ENCODE peak calls at places on chromosomes 12 and 14, in ten cellular contexts. B, G, S, V, Y, Q, L, H, U and W are unnamed samples.

GRCh38 chr12:45789025-45789424 is 59.5 kb downstream of the ARID2 start:
- DNase-seq in B (peak), G (no peak), S (no peak), V (no peak), Y (no peak), Q (no peak), L (no peak), H (no peak), U (no peak), W (no peak)

GRCh38 chr14:37571391-37571790 is 23.7 kb downstream of the FOXA1 start:
- DNase-seq in B (no peak), G (no peak), S (no peak), V (no peak), Y (no peak), Q (no peak), L (no peak), H (no peak), U (no peak), W (no peak)

GRCh38 chr14:73283592-73284379 is 46.5 kb downstream of the PAPLN start:
- DNase-seq in B (no peak), G (no peak), S (no peak), V (no peak), Y (no peak), Q (no peak), L (no peak), H (no peak), U (no peak), W (no peak)

GRCh38 chr12:95608252-95609033 is 57.2 kb upstream of the USP44 start:
- DNase-seq in B (peak), G (peak), S (peak), V (peak), Y (peak), Q (no peak), L (peak), H (no peak), U (no peak), W (no peak)

GRCh38 chr14:48943913-48944312 is 642.3 kb downstream of the RPS29 start:
- DNase-seq in B (no peak), G (no peak), S (no peak), V (no peak), Y (no peak), Q (no peak), L (no peak), H (no peak), U (no peak), W (no peak)

GRCh38 chr12:24997970-24998582 is 49.2 kb upstream of the BCAT1 start:
- DNase-seq in B (no peak), G (no peak), S (no peak), V (no peak), Y (no peak), Q (peak), L (no peak), H (no peak), U (peak), W (no peak)

GRCh38 chr12:6533653-6534157 is 612 bp upstream of the GAPDH start:
- DNase-seq in B (no peak), G (peak), S (peak), V (peak), Y (peak), Q (peak), L (peak), H (peak), U (no peak), W (peak)

GRCh38 chr12:104671407-104672095 is 214.8 kb downstream of the CHST11 start:
- DNase-seq in B (peak), G (peak), S (peak), V (peak), Y (peak), Q (peak), L (peak), H (peak), U (peak), W (no peak)

GRCh38 chr14:51319181-51319597 is 79.1 kb downstream of the TMX1 start:
- DNase-seq in B (no peak), G (no peak), S (no peak), V (no peak), Y (no peak), Q (no peak), L (no peak), H (no peak), U (no peak), W (no peak)

GRCh38 chr14:74965770-74966153 is 10.4 kb upstream of the PGF start:
- DNase-seq in B (no peak), G (no peak), S (no peak), V (no peak), Y (no peak), Q (no peak), L (no peak), H (no peak), U (no peak), W (no peak)

GRCh38 chr12:87930033-87930432 is 99.2 kb downstream of the C12orf50 start:
- DNase-seq in B (no peak), G (no peak), S (no peak), V (no peak), Y (no peak), Q (no peak), L (no peak), H (no peak), U (no peak), W (no peak)

GRCh38 chr14:61147369-61147897 is 133.7 kb downstream of the TMEM30B start:
- DNase-seq in B (no peak), G (no peak), S (no peak), V (no peak), Y (no peak), Q (no peak), L (no peak), H (no peak), U (no peak), W (no peak)

GRCh38 chr12:97875064-97875463 is 412.5 kb downstream of the RMST start:
- DNase-seq in B (no peak), G (no peak), S (no peak), V (no peak), Y (no peak), Q (no peak), L (no peak), H (no peak), U (no peak), W (no peak)

GRCh38 chr12:109589691-109590245 is 16.2 kb downstream of the MVK start:
- DNase-seq in B (no peak), G (no peak), S (no peak), V (no peak), Y (no peak), Q (no peak), L (no peak), H (no peak), U (no peak), W (no peak)

GRCh38 chr14:30214456-30215090 is 286.9 kb upstream of the PRKD1 start:
- DNase-seq in B (peak), G (no peak), S (peak), V (no peak), Y (no peak), Q (no peak), L (no peak), H (no peak), U (peak), W (no peak)

GRCh38 chr12:63889236-63889635 is 44.7 kb downstream of the SRGAP1 start:
- DNase-seq in B (no peak), G (no peak), S (no peak), V (no peak), Y (no peak), Q (no peak), L (no peak), H (no peak), U (no peak), W (no peak)

GRCh38 chr14:26597136-26598080 is at the start of gene NOVA1:
- DNase-seq in B (peak), G (peak), S (peak), V (peak), Y (peak), Q (peak), L (peak), H (peak), U (no peak), W (no peak)

GRCh38 chr14:104851896-104852663 is 13.0 kb upstream of the CEP170B start:
- DNase-seq in B (no peak), G (peak), S (no peak), V (peak), Y (no peak), Q (no peak), L (no peak), H (no peak), U (no peak), W (no peak)

GRCh38 chr12:38056701-38057689 is 259.6 kb upstream of the ALG10B start:
- DNase-seq in B (no peak), G (no peak), S (no peak), V (no peak), Y (no peak), Q (no peak), L (no peak), H (no peak), U (no peak), W (no peak)

GRCh38 chr12:19208456-19208855 is 78.9 kb downstream of the PLEKHA5 start:
- DNase-seq in B (no peak), G (no peak), S (no peak), V (no peak), Y (no peak), Q (no peak), L (no peak), H (no peak), U (no peak), W (no peak)

GRCh38 chr12:19209636-19210035 is 80.1 kb downstream of the PLEKHA5 start:
- DNase-seq in B (no peak), G (no peak), S (no peak), V (no peak), Y (no peak), Q (no peak), L (no peak), H (no peak), U (no peak), W (no peak)

GRCh38 chr12:19205120-19205519 is 75.6 kb downstream of the PLEKHA5 start:
- DNase-seq in B (no peak), G (no peak), S (no peak), V (no peak), Y (no peak), Q (no peak), L (no peak), H (no peak), U (no peak), W (no peak)

GRCh38 chr12:19203539-19204506 is 74.3 kb downstream of the PLEKHA5 start:
- DNase-seq in B (no peak), G (no peak), S (no peak), V (no peak), Y (no peak), Q (no peak), L (no peak), H (no peak), U (no peak), W (no peak)

DNA sequence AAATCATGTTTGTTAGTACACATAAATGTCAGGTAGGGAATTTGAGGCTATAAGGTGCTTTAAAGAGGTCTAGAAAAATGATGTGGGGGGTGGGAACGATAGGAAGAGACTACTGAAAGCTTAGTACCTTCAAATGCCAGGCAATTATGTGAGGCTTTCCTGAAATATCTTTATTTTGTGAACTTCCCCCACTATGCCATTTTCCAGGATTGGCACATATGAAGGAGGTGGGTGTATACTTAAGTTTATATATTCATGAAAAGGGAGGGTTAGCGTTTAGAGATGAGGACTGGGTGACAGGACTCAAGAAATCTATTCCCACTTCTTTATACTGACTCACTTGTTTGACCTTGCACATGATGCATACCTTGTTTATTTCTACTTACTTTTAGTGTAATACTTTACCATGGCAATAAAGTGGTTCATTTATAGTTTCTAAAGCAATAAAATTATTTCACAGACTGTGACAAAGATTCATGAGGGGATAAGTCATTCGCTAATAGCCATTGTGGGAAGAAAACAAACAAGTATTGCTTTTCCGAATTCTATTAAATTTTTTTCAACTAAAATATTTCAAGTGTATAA is 77.1 kb downstream of the PLEKHA5 start:
- DNase-seq in B (no peak), G (no peak), S (no peak), V (no peak), Y (no peak), Q (no peak), L (no peak), H (no peak), U (no peak), W (no peak)
- TF ChIP-seq POLR2A in B (no peak), G (no peak), S (no peak), V (no peak), Y (no peak), Q (no peak), L (no peak), H (no peak), U (no peak), W (no peak)

GRCh38 chr12:52022841-52023181 is 16.1 kb downstream of the TAMALIN start:
- DNase-seq in B (no peak), G (no peak), S (no peak), V (peak), Y (no peak), Q (no peak), L (no peak), H (no peak), U (no peak), W (no peak)

GRCh38 chr12:52020539-52021336 is 14.0 kb downstream of the TAMALIN start:
- DNase-seq in B (peak), G (no peak), S (peak), V (peak), Y (peak), Q (peak), L (no peak), H (no peak), U (no peak), W (no peak)

GRCh38 chr12:52025301-52026172 is 18.8 kb downstream of the TAMALIN start:
- DNase-seq in B (peak), G (peak), S (peak), V (peak), Y (peak), Q (peak), L (peak), H (peak), U (peak), W (no peak)

GRCh38 chr12:52023976-52024688 is 17.4 kb downstream of the TAMALIN start:
- DNase-seq in B (no peak), G (no peak), S (no peak), V (no peak), Y (no peak), Q (no peak), L (no peak), H (no peak), U (no peak), W (no peak)

DNA sequence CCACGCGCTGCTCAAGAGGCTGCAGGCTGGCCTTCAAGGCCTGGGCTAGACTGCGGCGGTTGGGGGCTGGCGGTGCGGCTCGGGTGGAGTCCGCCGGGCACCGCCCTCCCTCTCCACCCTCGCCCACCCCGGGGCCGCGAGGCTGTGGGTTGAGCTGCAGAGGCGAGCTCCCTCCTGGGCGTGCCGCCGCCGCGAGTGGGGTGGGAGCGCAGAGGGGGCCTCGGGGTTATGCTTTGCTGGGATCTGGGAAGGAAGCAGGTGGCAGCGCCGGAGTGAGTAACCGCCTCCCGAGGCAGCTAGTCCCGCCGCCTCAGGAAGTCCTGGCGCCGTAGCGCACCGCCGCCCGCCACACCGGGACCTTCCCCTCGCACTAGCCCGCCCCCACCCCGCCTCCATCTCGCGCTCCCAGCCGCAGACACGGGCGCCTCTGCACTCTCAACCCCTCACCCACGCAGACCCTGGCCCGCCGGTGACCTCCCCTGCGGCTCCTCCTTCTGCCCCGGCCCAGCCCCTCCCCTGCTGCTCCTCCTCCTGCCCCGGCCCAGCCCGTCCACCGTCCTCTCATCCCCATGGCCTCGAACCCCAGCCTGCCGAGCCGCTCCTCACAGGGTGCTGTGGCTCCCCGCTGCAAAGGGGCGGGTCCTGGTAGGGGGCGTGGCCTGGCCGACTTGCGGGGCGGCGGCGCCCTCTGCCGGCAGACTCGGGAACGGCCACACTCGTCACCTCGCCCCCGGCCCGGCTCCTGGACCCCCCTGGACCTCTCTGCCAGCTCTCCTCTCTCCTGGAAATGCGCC is 16.6 kb downstream of the TAMALIN start:
- DNase-seq in B (peak), G (peak), S (peak), V (peak), Y (peak), Q (peak), L (peak), H (peak), U (no peak), W (no peak)
- TF ChIP-seq POLR2A in B (no peak), G (no peak), S (peak), V (peak), Y (no peak), Q (no peak), L (peak), H (no peak), U (no peak), W (no peak)

GRCh38 chr12:113422929-113423669 is 919 bp downstream of the SDSL start:
- DNase-seq in B (no peak), G (no peak), S (no peak), V (no peak), Y (no peak), Q (no peak), L (no peak), H (no peak), U (no peak), W (no peak)

GRCh38 chr12:113420996-113421595 is 1.1 kb upstream of the SDSL start:
- DNase-seq in B (no peak), G (peak), S (no peak), V (no peak), Y (no peak), Q (no peak), L (no peak), H (no peak), U (no peak), W (no peak)

GRCh38 chr12:113424915-113425823 is 3.0 kb downstream of the SDSL start:
- DNase-seq in B (peak), G (peak), S (peak), V (no peak), Y (peak), Q (no peak), L (no peak), H (peak), U (no peak), W (no peak)

GRCh38 chr12:113425960-113426453 is 3.8 kb downstream of the SDSL start:
- DNase-seq in B (no peak), G (no peak), S (no peak), V (no peak), Y (no peak), Q (no peak), L (no peak), H (no peak), U (peak), W (no peak)

DNA sequence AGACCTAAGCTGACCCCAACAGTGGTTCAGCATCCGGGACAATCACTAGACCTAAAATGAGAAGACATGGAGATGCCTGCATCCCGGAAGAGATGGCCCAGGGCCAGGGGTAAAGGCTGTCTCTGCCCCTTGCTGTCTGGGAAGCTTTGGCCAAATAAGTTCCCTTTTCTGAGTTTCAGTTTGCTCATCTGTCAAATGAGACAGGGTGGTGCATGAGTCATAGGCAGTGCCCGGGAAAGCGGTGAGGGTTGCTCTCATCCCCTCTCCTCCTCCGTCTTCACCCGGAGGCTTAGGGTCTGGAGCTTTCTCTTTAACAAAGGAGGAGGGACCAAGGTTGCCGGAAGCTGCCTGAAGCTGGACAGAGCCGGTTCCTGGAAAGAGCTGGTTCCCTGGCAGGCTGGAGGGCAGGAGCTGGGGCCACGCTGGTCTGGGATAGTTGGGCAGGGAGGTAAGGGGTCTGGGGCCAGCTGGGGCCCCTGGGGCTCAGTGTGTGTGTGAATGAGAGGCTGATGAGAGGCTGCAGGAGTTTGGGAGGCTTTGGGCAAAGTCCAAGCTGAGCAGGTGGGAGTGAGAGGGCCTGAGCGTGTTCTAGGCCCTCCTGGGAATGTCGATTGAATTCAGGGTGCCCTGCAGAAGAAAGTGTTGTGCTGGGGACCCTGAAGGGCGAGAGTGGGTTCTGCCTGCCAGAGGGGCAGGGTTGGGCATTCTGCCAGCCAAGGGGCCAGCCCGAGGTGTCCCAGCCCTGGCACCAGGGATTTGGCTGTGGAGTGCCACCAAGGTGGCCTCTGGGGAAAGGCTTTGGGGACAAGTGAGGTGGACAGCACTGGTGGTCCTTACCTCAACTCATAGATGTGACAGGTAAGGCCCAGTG is at the start of gene SDSL:
- DNase-seq in B (peak), G (peak), S (peak), V (peak), Y (peak), Q (peak), L (peak), H (peak), U (peak), W (no peak)
- TF ChIP-seq POLR2A in B (no peak), G (peak), S (no peak), V (no peak), Y (no peak), Q (peak), L (no peak), H (no peak), U (no peak), W (no peak)

DNA sequence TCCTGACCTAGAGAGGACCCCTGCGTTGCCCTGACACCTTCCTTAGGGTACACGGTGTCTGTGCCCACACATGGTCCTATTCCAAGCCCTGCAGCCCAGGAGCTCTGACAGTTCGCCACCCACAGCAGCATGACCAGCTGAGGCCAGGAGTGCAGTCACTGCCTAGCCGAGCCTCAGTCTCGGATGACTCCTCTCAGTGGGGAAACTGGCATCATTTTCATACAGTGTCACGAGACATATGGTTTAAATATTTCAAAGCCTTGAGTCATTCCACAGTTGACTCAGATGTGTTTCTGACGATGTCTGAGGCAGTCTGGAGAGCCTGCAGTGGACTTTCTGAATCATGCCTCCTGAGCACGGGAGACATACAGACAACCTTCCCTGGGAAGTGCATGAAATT is 181.1 kb upstream of the FKBP4 start:
- DNase-seq in B (peak), G (no peak), S (peak), V (peak), Y (no peak), Q (no peak), L (no peak), H (peak), U (peak), W (peak)
- TF ChIP-seq POLR2A in B (no peak), G (no peak), S (no peak), V (no peak), Y (no peak), Q (no peak), L (no peak), H (no peak), U (no peak), W (no peak)